ENCODE peak calls at places on chromosomes 5 and 9, in nine cellular contexts. R, K, A, F, X, Z, W, B and N are unnamed samples.
A peak's percentile ranks its signal among the peaks of the same experiment; 100 is the strongest.

GRCh38 chr5:82222597-82223574 is 55.3 kb downstream of the RPS23 start:
- DNase-seq in R (no peak), K (no peak), A (no peak), F (no peak), X (no peak), Z (no peak), W (no peak), B (no peak), N (no peak)

GRCh38 chr9:98084396-98084795 is 27.9 kb downstream of the NANS start:
- DNase-seq in R (no peak), K (no peak), A (no peak), F (no peak), X (no peak), Z (no peak), W (no peak), B (no peak), N (no peak)

GRCh38 chr9:133527444-133527920 is 2.7 kb upstream of the MYMK start:
- DNase-seq in R (no peak), K (no peak), A (peak; percentile 62), F (no peak), X (no peak), Z (no peak), W (no peak), B (no peak), N (no peak)

GRCh38 chr5:71907589-71908145 is 188.6 kb downstream of the CARTPT start:
- DNase-seq in R (no peak), K (no peak), A (no peak), F (no peak), X (no peak), Z (no peak), W (no peak), B (no peak), N (no peak)

GRCh38 chr5:135248801-135249231 is 150.2 kb downstream of the MACROH2A1 start:
- DNase-seq in R (no peak), K (no peak), A (peak; percentile 28), F (no peak), X (no peak), Z (no peak), W (no peak), B (no peak), N (no peak)

GRCh38 chr5:169656125-169656990 is 19.3 kb downstream of the DOCK2 start:
- DNase-seq in R (no peak), K (no peak), A (no peak), F (no peak), X (no peak), Z (no peak), W (no peak), B (no peak), N (no peak)

GRCh38 chr9:136857166-136857565 is 5.0 kb downstream of the MAMDC4 start:
- DNase-seq in R (no peak), K (no peak), A (no peak), F (no peak), X (no peak), Z (no peak), W (no peak), B (no peak), N (no peak)

GRCh38 chr9:14251146-14252071 is 62.5 kb downstream of the NFIB start:
- DNase-seq in R (peak; percentile 63), K (no peak), A (peak; percentile 88), F (peak; percentile 51), X (peak; percentile 85), Z (no peak), W (no peak), B (no peak), N (no peak)

GRCh38 chr9:100669968-100670367 is 92.1 kb downstream of the CAVIN4 start:
- DNase-seq in R (peak; percentile 86), K (no peak), A (no peak), F (no peak), X (no peak), Z (no peak), W (no peak), B (no peak), N (no peak)

GRCh38 chr5:68681929-68682328 is 411.9 kb upstream of the SLC30A5 start:
- DNase-seq in R (no peak), K (no peak), A (no peak), F (no peak), X (no peak), Z (no peak), W (no peak), B (no peak), N (no peak)

GRCh38 chr9:131899248-131899882 is 159.5 kb upstream of the RAPGEF1 start:
- DNase-seq in R (no peak), K (no peak), A (no peak), F (no peak), X (no peak), Z (no peak), W (no peak), B (no peak), N (no peak)

GRCh38 chr9:15837079-15837679 is 284.3 kb downstream of the CCDC171 start:
- DNase-seq in R (peak; percentile 64), K (no peak), A (no peak), F (peak; percentile 70), X (no peak), Z (peak; percentile 27), W (peak; percentile 1), B (no peak), N (peak; percentile 15)